ENCODE peak calls at places on chromosomes 3 and 15, in six cellular contexts. One of them, this sample, is unnamed.

GRCh38 chr3:64627471-64628321 is 60.1 kb downstream of the ADAMTS9 start:
- DNase-seq in uterus: no peak
- DNase-seq in heart left ventricle: no peak
- DNase-seq in stomach: no peak
- DNase-seq in NB4: no peak
- DNase-seq in A549: no peak
- DNase-seq in this sample: no peak

GRCh38 chr3:66371432-66371831 is 129.4 kb downstream of the LRIG1 start:
- DNase-seq in uterus: no peak
- DNase-seq in heart left ventricle: no peak
- DNase-seq in stomach: no peak
- DNase-seq in NB4: no peak
- DNase-seq in A549: no peak
- DNase-seq in this sample: no peak

GRCh38 chr3:156978471-156978961 is 152.4 kb downstream of the LEKR1 start:
- DNase-seq in uterus: no peak
- DNase-seq in heart left ventricle: no peak
- DNase-seq in stomach: no peak
- DNase-seq in NB4: peak
- DNase-seq in A549: no peak
- DNase-seq in this sample: no peak

GRCh38 chr3:169264711-169265110 is 398.8 kb downstream of the MECOM start:
- DNase-seq in uterus: no peak
- DNase-seq in heart left ventricle: no peak
- DNase-seq in stomach: peak
- DNase-seq in NB4: no peak
- DNase-seq in A549: no peak
- DNase-seq in this sample: peak

GRCh38 chr3:169964176-169964575 is 2.4 kb upstream of the SEC62 start:
- DNase-seq in uterus: no peak
- DNase-seq in heart left ventricle: no peak
- DNase-seq in stomach: peak
- DNase-seq in NB4: no peak
- DNase-seq in A549: no peak
- DNase-seq in this sample: no peak

GRCh38 chr3:81554805-81555204 is 206.6 kb downstream of the GBE1 start:
- DNase-seq in uterus: no peak
- DNase-seq in heart left ventricle: no peak
- DNase-seq in stomach: no peak
- DNase-seq in NB4: no peak
- DNase-seq in A549: no peak
- DNase-seq in this sample: no peak

GRCh38 chr3:188134079-188134478 is 19.9 kb upstream of the LPP start:
- DNase-seq in uterus: no peak
- DNase-seq in heart left ventricle: no peak
- DNase-seq in stomach: no peak
- DNase-seq in NB4: no peak
- DNase-seq in A549: no peak
- DNase-seq in this sample: no peak

GRCh38 chr3:159643406-159643805 is 345.2 kb upstream of the IL12A start:
- DNase-seq in uterus: no peak
- DNase-seq in heart left ventricle: no peak
- DNase-seq in stomach: no peak
- DNase-seq in NB4: no peak
- DNase-seq in A549: no peak
- DNase-seq in this sample: no peak

GRCh38 chr15:54803987-54804386 is 392.8 kb downstream of the RSL24D1 start:
- DNase-seq in uterus: no peak
- DNase-seq in heart left ventricle: no peak
- DNase-seq in stomach: no peak
- DNase-seq in NB4: no peak
- DNase-seq in A549: no peak
- DNase-seq in this sample: no peak

GRCh38 chr15:70853270-70853854 is 595 bp downstream of the LARP6 start:
- DNase-seq in uterus: peak
- DNase-seq in heart left ventricle: peak
- DNase-seq in stomach: no peak
- DNase-seq in NB4: no peak
- DNase-seq in A549: peak
- DNase-seq in this sample: no peak

GRCh38 chr3:174419216-174419615 is 439.9 kb upstream of the NAALADL2 start:
- DNase-seq in uterus: no peak
- DNase-seq in heart left ventricle: no peak
- DNase-seq in stomach: no peak
- DNase-seq in NB4: no peak
- DNase-seq in A549: no peak
- DNase-seq in this sample: no peak

GRCh38 chr3:69998759-69999158 is 774 bp upstream of the SAMMSON start:
- DNase-seq in uterus: no peak
- DNase-seq in heart left ventricle: no peak
- DNase-seq in stomach: peak
- DNase-seq in NB4: no peak
- DNase-seq in A549: no peak
- DNase-seq in this sample: no peak

GRCh38 chr3:33777996-33778395 is 20.4 kb upstream of the PDCD6IP start:
- DNase-seq in uterus: no peak
- DNase-seq in heart left ventricle: no peak
- DNase-seq in stomach: no peak
- DNase-seq in NB4: no peak
- DNase-seq in A549: no peak
- DNase-seq in this sample: no peak

GRCh38 chr3:64405211-64405818 is 180.0 kb upstream of the PRICKLE2 start:
- DNase-seq in uterus: no peak
- DNase-seq in heart left ventricle: no peak
- DNase-seq in stomach: no peak
- DNase-seq in NB4: no peak
- DNase-seq in A549: no peak
- DNase-seq in this sample: no peak

GRCh38 chr15:27589260-27589659 is 509.9 kb downstream of the OCA2 start:
- DNase-seq in uterus: no peak
- DNase-seq in heart left ventricle: no peak
- DNase-seq in stomach: no peak
- DNase-seq in NB4: no peak
- DNase-seq in A549: no peak
- DNase-seq in this sample: peak

GRCh38 chr3:108218811-108219210 is 3.4 kb downstream of the IFT57 start:
- DNase-seq in uterus: no peak
- DNase-seq in heart left ventricle: no peak
- DNase-seq in stomach: no peak
- DNase-seq in NB4: no peak
- DNase-seq in A549: no peak
- DNase-seq in this sample: no peak

GRCh38 chr3:33911525-33912322 is 113.3 kb downstream of the PDCD6IP start:
- DNase-seq in uterus: no peak
- DNase-seq in heart left ventricle: no peak
- DNase-seq in stomach: no peak
- DNase-seq in NB4: peak
- DNase-seq in A549: no peak
- DNase-seq in this sample: no peak

GRCh38 chr3:136802481-136802996 is 16.4 kb upstream of the SLC35G2 start:
- DNase-seq in uterus: no peak
- DNase-seq in heart left ventricle: no peak
- DNase-seq in stomach: no peak
- DNase-seq in NB4: no peak
- DNase-seq in A549: no peak
- DNase-seq in this sample: no peak

GRCh38 chr3:134081211-134081610 is 51.5 kb upstream of the SLCO2A1 start:
- DNase-seq in uterus: no peak
- DNase-seq in heart left ventricle: no peak
- DNase-seq in stomach: no peak
- DNase-seq in NB4: no peak
- DNase-seq in A549: no peak
- DNase-seq in this sample: no peak

GRCh38 chr3:16606398-16606797 is 1.2 kb upstream of the DAZL start:
- DNase-seq in uterus: no peak
- DNase-seq in heart left ventricle: no peak
- DNase-seq in stomach: no peak
- DNase-seq in NB4: no peak
- DNase-seq in A549: no peak
- DNase-seq in this sample: no peak

GRCh38 chr3:81666502-81667121 is 94.8 kb downstream of the GBE1 start:
- DNase-seq in uterus: no peak
- DNase-seq in heart left ventricle: no peak
- DNase-seq in stomach: no peak
- DNase-seq in NB4: peak
- DNase-seq in A549: no peak
- DNase-seq in this sample: no peak

GRCh38 chr3:129310111-129310601 is 31.5 kb downstream of the HMCES start:
- DNase-seq in uterus: no peak
- DNase-seq in heart left ventricle: no peak
- DNase-seq in stomach: no peak
- DNase-seq in NB4: no peak
- DNase-seq in A549: no peak
- DNase-seq in this sample: no peak

GRCh38 chr15:90025461-90026033 is 24.4 kb downstream of the ZNF710 start:
- DNase-seq in uterus: no peak
- DNase-seq in heart left ventricle: no peak
- DNase-seq in stomach: no peak
- DNase-seq in NB4: no peak
- DNase-seq in A549: no peak
- DNase-seq in this sample: no peak

GRCh38 chr15:89998141-89998661 is 2.9 kb upstream of the ZNF710 start:
- DNase-seq in uterus: no peak
- DNase-seq in heart left ventricle: no peak
- DNase-seq in stomach: no peak
- DNase-seq in NB4: peak
- DNase-seq in A549: peak
- DNase-seq in this sample: no peak

GRCh38 chr3:150225986-150226385 is 182.1 kb upstream of the TSC22D2 start:
- DNase-seq in uterus: no peak
- DNase-seq in heart left ventricle: no peak
- DNase-seq in stomach: no peak
- DNase-seq in NB4: no peak
- DNase-seq in A549: no peak
- DNase-seq in this sample: no peak
- H3K4me3 ChIP-seq in uterus: no peak
- H3K4me3 ChIP-seq in heart left ventricle: no peak
- H3K4me3 ChIP-seq in stomach: no peak
- H3K4me3 ChIP-seq in NB4: no peak
- H3K4me3 ChIP-seq in A549: no peak
- H3K4me3 ChIP-seq in this sample: no peak

GRCh38 chr3:50625131-50625878 is 8.4 kb downstream of the MAPKAPK3 start:
- DNase-seq in uterus: no peak
- DNase-seq in heart left ventricle: no peak
- DNase-seq in stomach: no peak
- DNase-seq in NB4: no peak
- DNase-seq in A549: no peak
- DNase-seq in this sample: no peak

GRCh38 chr3:50626406-50626805 is 9.5 kb downstream of the MAPKAPK3 start:
- DNase-seq in uterus: no peak
- DNase-seq in heart left ventricle: no peak
- DNase-seq in stomach: no peak
- DNase-seq in NB4: no peak
- DNase-seq in A549: no peak
- DNase-seq in this sample: no peak

GRCh38 chr3:50625879-50626182 is 8.9 kb downstream of the MAPKAPK3 start:
- DNase-seq in uterus: no peak
- DNase-seq in heart left ventricle: no peak
- DNase-seq in stomach: no peak
- DNase-seq in NB4: no peak
- DNase-seq in A549: no peak
- DNase-seq in this sample: no peak

GRCh38 chr3:50628601-50629000 is 11.7 kb downstream of the MAPKAPK3 start:
- DNase-seq in uterus: no peak
- DNase-seq in heart left ventricle: no peak
- DNase-seq in stomach: no peak
- DNase-seq in NB4: no peak
- DNase-seq in A549: no peak
- DNase-seq in this sample: no peak

DNA sequence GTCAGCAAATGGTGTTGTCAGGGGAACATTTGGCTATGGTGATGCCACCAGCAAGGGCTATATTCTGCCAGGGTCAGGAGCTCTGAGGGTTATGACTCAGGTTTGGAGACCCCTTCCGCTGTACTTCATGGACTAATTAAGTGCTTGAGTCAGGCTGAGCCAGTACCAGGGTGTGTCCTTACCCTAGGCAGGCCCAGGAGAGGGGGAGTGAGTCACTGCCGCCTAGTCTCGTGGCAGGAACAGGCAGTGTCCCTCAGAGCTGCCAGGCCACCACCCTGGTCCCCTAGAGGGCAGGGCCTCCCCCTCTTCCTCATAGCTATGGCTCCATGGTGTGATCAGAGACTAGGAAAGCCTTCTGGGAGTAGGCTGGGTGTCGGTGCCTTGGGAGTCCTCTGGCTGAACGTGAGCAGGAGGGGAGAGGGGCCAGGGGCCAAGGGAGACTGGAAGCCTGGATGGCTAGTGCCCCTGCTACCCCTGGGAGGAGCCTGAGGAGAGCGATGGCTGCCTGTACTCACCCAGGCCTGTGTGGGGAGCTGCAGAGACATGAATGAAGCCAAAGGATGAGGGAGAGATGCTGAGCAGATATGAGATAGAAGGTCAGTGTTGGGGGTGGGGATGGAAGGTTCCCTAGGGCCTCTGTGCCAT is 10.6 kb downstream of the MAPKAPK3 start:
- DNase-seq in uterus: no peak
- DNase-seq in heart left ventricle: peak
- DNase-seq in stomach: peak
- DNase-seq in NB4: peak
- DNase-seq in A549: peak
- DNase-seq in this sample: peak
- TF ChIP-seq POLR2A in uterus: no peak
- TF ChIP-seq POLR2A in heart left ventricle: no peak
- TF ChIP-seq POLR2A in stomach: no peak
- TF ChIP-seq POLR2A in NB4: no peak
- TF ChIP-seq POLR2A in A549: no peak
- TF ChIP-seq POLR2A in this sample: no peak

GRCh38 chr3:144028798-144029411 is 57.3 kb downstream of the DIPK2A start:
- DNase-seq in uterus: no peak
- DNase-seq in heart left ventricle: no peak
- DNase-seq in stomach: no peak
- DNase-seq in NB4: peak
- DNase-seq in A549: no peak
- DNase-seq in this sample: no peak
- H3K4me3 ChIP-seq in uterus: no peak
- H3K4me3 ChIP-seq in heart left ventricle: no peak
- H3K4me3 ChIP-seq in stomach: no peak
- H3K4me3 ChIP-seq in NB4: no peak
- H3K4me3 ChIP-seq in A549: no peak
- H3K4me3 ChIP-seq in this sample: no peak

GRCh38 chr3:171878441-171879225 is 35.5 kb downstream of the TMEM212 start:
- DNase-seq in uterus: no peak
- DNase-seq in heart left ventricle: no peak
- DNase-seq in stomach: no peak
- DNase-seq in NB4: no peak
- DNase-seq in A549: no peak
- DNase-seq in this sample: no peak

GRCh38 chr3:171883893-171884279 is 40.7 kb downstream of the TMEM212 start:
- DNase-seq in uterus: no peak
- DNase-seq in heart left ventricle: no peak
- DNase-seq in stomach: no peak
- DNase-seq in NB4: no peak
- DNase-seq in A549: peak
- DNase-seq in this sample: no peak

GRCh38 chr3:171879472-171879871 is 36.3 kb downstream of the TMEM212 start:
- DNase-seq in uterus: no peak
- DNase-seq in heart left ventricle: no peak
- DNase-seq in stomach: no peak
- DNase-seq in NB4: no peak
- DNase-seq in A549: no peak
- DNase-seq in this sample: no peak

GRCh38 chr3:171880471-171880870 is 37.3 kb downstream of the TMEM212 start:
- DNase-seq in uterus: no peak
- DNase-seq in heart left ventricle: no peak
- DNase-seq in stomach: no peak
- DNase-seq in NB4: no peak
- DNase-seq in A549: no peak
- DNase-seq in this sample: no peak

GRCh38 chr3:171883257-171883892 is 40.2 kb downstream of the TMEM212 start:
- DNase-seq in uterus: no peak
- DNase-seq in heart left ventricle: no peak
- DNase-seq in stomach: no peak
- DNase-seq in NB4: no peak
- DNase-seq in A549: peak
- DNase-seq in this sample: no peak
- TF ChIP-seq POLR2A in uterus: no peak
- TF ChIP-seq POLR2A in heart left ventricle: no peak
- TF ChIP-seq POLR2A in stomach: no peak
- TF ChIP-seq POLR2A in NB4: no peak
- TF ChIP-seq POLR2A in A549: no peak
- TF ChIP-seq POLR2A in this sample: no peak